ENCODE peak calls at places on chromosome 14, in four cellular contexts. One of them, this sample, is unnamed.

GRCh38 chr14:85731198-85731597 is 201.3 kb downstream of the FLRT2 start:
- DNase-seq in SK-N-SH: no peak
- DNase-seq in HCT116: no peak
- DNase-seq in HepG2: no peak
- DNase-seq in this sample: no peak

GRCh38 chr14:61099221-61099835 is 118.3 kb downstream of the SLC38A6 start:
- DNase-seq in SK-N-SH: no peak
- DNase-seq in HepG2: no peak
- DNase-seq in HCT116: no peak
- DNase-seq in this sample: no peak

GRCh38 chr14:23694085-23694975 is 58.2 kb downstream of the DHRS2 start:
- DNase-seq in HepG2: peak; percentile 70
- DNase-seq in SK-N-SH: no peak
- DNase-seq in HCT116: peak; percentile 27
- DNase-seq in this sample: no peak

GRCh38 chr14:94771191-94771905 is 1.4 kb upstream of the GSC start:
- DNase-seq in HCT116: no peak
- DNase-seq in HepG2: no peak
- DNase-seq in SK-N-SH: no peak
- DNase-seq in this sample: no peak

GRCh38 chr14:53325176-53325806 is 172.2 kb upstream of the DDHD1 start:
- DNase-seq in SK-N-SH: peak; percentile 7
- DNase-seq in HCT116: no peak
- DNase-seq in HepG2: no peak
- DNase-seq in this sample: no peak

GRCh38 chr14:105249175-105250007 is 1.1 kb downstream of the BTBD6 start:
- DNase-seq in HCT116: no peak
- DNase-seq in SK-N-SH: peak; percentile 68
- DNase-seq in HepG2: no peak
- DNase-seq in this sample: no peak

GRCh38 chr14:44914849-44915248 is 46.9 kb downstream of the KLHL28 start:
- DNase-seq in HCT116: no peak
- DNase-seq in HepG2: peak; percentile 45
- DNase-seq in SK-N-SH: no peak
- DNase-seq in this sample: no peak

GRCh38 chr14:85572845-85573244 is 42.9 kb downstream of the FLRT2 start:
- DNase-seq in SK-N-SH: no peak
- DNase-seq in HCT116: no peak
- DNase-seq in HepG2: no peak
- DNase-seq in this sample: no peak

GRCh38 chr14:56216631-56217379 is 98.6 kb downstream of the PELI2 start:
- DNase-seq in SK-N-SH: no peak
- DNase-seq in HCT116: no peak
- DNase-seq in HepG2: no peak
- DNase-seq in this sample: no peak

DNA sequence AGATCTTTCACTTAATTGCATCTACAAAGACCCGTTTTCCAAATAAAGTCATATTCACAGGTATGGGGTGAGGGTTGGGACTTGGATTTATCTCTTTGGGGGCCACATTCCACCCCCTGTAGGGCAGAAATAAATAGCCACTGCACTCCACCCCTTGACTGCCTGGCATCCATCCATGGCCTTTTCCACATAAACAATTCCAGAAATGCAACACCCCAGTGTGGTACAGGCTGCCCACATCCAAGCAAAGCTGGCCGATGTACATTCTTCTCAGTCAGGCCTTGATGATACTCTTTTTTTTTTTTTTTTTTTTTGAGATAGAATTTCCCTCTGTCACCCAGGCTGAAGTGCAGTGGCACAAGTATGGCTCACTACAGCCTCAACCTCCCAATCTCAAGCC is 12.9 kb downstream of the DGLUCY start:
- DNase-seq in SK-N-SH: no peak
- DNase-seq in HCT116: no peak
- DNase-seq in HepG2: no peak
- DNase-seq in this sample: no peak
- TF ChIP-seq YY1 in SK-N-SH: no peak
- TF ChIP-seq YY1 in HCT116: no peak
- TF ChIP-seq YY1 in HepG2: no peak
- TF ChIP-seq YY1 in this sample: no peak

DNA sequence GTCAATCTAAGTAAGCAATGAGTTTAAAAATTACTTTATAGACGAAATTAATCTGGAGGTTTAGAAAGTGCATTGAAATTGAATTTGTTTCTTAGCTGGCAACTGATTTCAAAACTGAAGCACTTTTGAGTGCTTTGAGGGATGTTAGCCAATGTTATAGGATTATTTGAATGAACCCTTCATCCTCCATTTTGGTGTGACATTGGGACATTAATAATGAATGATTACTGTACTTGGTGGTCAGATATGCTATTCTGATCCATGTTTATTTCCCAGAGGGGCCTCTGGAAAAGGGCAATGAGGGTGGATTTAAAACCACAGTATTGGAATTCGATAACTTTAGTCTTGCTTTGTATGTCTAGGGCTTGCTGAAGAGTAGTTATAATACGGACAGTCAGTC is 183.2 kb downstream of the AKAP6 start:
- DNase-seq in SK-N-SH: no peak
- DNase-seq in HepG2: no peak
- DNase-seq in HCT116: no peak
- DNase-seq in this sample: no peak
- H3K9ac ChIP-seq in SK-N-SH: peak overlapping the region; percentile 14
- H3K9ac ChIP-seq in HepG2: no peak overlapping the region
- H3K9ac ChIP-seq in HCT116: no peak overlapping the region
- H3K9ac ChIP-seq in this sample: no peak overlapping the region

DNA sequence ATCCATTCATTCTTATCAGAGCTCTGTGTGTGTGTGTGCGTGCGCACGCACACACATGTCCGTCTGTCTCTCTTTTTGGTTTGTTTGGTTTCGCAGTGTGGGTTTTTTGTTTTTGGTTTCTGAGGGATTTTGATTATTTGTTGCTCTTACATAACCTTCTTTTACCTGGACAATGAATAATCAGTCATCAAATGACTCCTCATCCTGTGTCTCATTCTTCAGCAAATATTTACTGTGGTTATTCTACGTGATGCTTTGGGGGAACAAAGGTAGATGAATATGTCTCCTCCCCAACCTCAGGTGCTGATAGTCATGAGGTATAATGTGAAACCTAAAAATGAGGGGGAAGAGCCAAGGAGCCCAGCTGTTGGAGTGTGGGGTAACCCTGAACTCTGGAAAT is 92.4 kb downstream of the SAMD4A start:
- DNase-seq in HepG2: peak; percentile 50
- DNase-seq in HCT116: no peak
- DNase-seq in SK-N-SH: no peak
- DNase-seq in this sample: no peak
- TF ChIP-seq YY1 in HepG2: no peak
- TF ChIP-seq YY1 in HCT116: no peak
- TF ChIP-seq YY1 in SK-N-SH: no peak
- TF ChIP-seq YY1 in this sample: no peak

DNA sequence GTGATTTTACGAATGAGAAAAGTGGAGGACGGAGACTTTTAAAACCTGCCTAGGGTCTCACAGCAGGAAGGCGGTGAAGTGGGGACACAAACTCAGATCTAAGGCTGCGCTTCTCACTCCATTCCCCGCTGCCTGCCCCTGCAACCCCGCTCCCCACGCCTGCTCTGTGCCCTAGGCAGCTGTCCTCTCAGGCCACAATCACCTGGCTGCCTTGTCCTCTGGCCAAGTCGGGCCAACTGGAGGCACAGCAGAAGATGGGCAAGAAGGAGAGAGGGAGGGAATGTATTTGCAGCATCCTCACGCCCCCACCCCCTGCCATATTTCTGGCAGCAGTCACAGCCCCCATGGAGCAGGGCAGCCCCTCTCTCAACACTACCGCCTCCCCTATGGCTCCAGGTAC is 94.9 kb downstream of the CHGA start:
- DNase-seq in HCT116: no peak
- DNase-seq in SK-N-SH: no peak
- DNase-seq in HepG2: no peak
- DNase-seq in this sample: no peak
- H3K9ac ChIP-seq in HCT116: no peak overlapping the region
- H3K9ac ChIP-seq in SK-N-SH: no peak overlapping the region
- H3K9ac ChIP-seq in HepG2: peak overlapping the region; percentile 76
- H3K9ac ChIP-seq in this sample: no peak overlapping the region

GRCh38 chr14:103109789-103110415 is 13.4 kb upstream of the TNFAIP2 start:
- DNase-seq in HepG2: peak; percentile 73
- DNase-seq in HCT116: peak; percentile 50
- DNase-seq in SK-N-SH: no peak
- DNase-seq in this sample: no peak
- TF ChIP-seq YY1 in HepG2: no peak
- TF ChIP-seq YY1 in HCT116: no peak
- TF ChIP-seq YY1 in SK-N-SH: peak; percentile 9
- TF ChIP-seq YY1 in this sample: no peak

GRCh38 chr14:106821119-106821518 is 1294.7 kb downstream of the TMEM121 start:
- DNase-seq in SK-N-SH: no peak
- DNase-seq in HepG2: no peak
- DNase-seq in HCT116: no peak
- DNase-seq in this sample: no peak
- H3K9ac ChIP-seq in SK-N-SH: no peak overlapping the region
- H3K9ac ChIP-seq in HepG2: no peak overlapping the region
- H3K9ac ChIP-seq in HCT116: no peak overlapping the region
- H3K9ac ChIP-seq in this sample: no peak overlapping the region

DNA sequence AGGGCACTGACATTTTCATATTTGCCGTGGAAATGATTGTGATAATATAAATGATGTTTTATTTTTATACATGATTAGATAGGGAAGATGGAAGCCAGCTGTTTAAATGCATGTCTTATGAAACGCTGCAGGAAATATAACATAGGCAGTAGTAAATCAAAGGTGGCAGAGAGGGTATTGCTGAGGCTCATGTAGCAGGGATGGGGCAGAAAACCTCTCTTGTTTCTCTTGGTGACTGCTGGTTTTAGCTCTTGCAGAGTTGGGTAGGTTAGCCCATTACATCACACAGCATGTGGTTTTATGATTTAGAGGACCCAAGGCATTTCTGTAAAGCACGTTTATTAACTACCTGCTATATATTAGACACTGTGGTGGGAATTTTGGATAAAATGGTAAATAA is 21.8 kb downstream of the NUBPL start:
- DNase-seq in HepG2: no peak
- DNase-seq in SK-N-SH: peak; percentile 7
- DNase-seq in HCT116: no peak
- DNase-seq in this sample: no peak
- TF ChIP-seq YY1 in HepG2: no peak
- TF ChIP-seq YY1 in SK-N-SH: no peak
- TF ChIP-seq YY1 in HCT116: no peak
- TF ChIP-seq YY1 in this sample: no peak